ENCODE peak calls at places on chromosomes 13 and 19, in six cellular contexts. B, F, S, Q, J and C are unnamed samples. For H3K9me3 and H3K4me1, the result is how much of the 10 kb centered on the place peaks cover.

GRCh38 chr19:3146677-3147100 is 10.9 kb downstream of the GNA15 start:
- DNase-seq in F (no peak), J (peak), B (peak), Q (no peak), S (peak), C (no peak)

GRCh38 chr19:5042556-5042955 is 73.6 kb downstream of the KDM4B start:
- DNase-seq in Q (no peak), F (no peak), B (peak), S (no peak), J (no peak), C (no peak)

GRCh38 chr13:48132961-48133360 is 38.1 kb upstream of the MED4 start:
- DNase-seq in Q (no peak), B (no peak), F (no peak), J (no peak), S (no peak), C (no peak)

GRCh38 chr13:61463027-61463426 is 47.4 kb upstream of the PCDH20 start:
- DNase-seq in J (no peak), S (no peak), F (no peak), Q (no peak), B (no peak), C (no peak)

GRCh38 chr19:16418597-16418962 is 53.2 kb downstream of the EPS15L1 start:
- DNase-seq in B (peak), J (no peak), Q (no peak), F (no peak), S (no peak), C (no peak)

GRCh38 chr13:39900106-39900750 is 244.8 kb downstream of the COG6 start:
- DNase-seq in B (no peak), J (no peak), F (no peak), S (no peak), Q (no peak), C (no peak)

GRCh38 chr13:112074139-112074710 is 7.3 kb downstream of the SOX1 start:
- DNase-seq in F (no peak), J (no peak), Q (no peak), B (peak), S (no peak), C (no peak)

GRCh38 chr19:55341191-55342043 is 1.7 kb downstream of the KMT5C start:
- DNase-seq in Q (peak), B (peak), J (peak), F (peak), S (no peak), C (peak)

GRCh38 chr19:958967-959685 is 25.0 kb upstream of the WDR18 start:
- DNase-seq in S (no peak), F (no peak), Q (peak), J (no peak), B (no peak), C (no peak)

GRCh38 chr19:50513746-50514345 is at the start of gene ASPDH:
- DNase-seq in Q (no peak), S (no peak), J (no peak), F (no peak), B (peak), C (no peak)

DNA sequence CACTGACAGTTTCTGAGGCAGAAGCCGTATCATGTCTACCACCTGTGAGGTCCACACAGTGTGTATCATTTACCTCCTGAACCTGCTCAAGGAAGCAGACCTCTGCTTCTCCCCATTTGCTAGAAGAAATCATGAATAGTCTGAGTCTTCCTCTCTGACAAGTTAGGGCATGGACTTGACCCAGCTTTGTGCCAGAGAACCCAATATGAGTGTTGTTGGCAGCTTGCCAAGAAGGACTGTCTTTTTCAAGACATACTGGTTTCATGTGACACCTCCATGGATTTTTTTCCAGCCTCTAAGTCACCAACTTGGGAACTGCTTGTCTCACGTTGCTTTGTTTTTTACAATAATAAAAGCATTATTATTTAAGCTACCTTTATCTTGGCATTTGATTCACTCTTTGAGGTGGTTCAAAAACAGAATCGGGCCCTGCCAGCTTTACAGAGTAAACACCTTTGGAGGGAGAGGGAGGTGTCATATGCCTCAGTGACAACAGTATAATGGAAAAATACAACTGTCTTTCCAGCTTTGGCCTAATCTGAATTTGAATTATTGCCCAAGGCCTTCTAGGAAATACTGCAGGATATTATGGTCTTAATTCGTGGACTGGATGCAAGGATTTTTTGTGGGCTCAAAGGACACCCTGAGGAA is 9.6 kb downstream of the ZNF211 start:
- DNase-seq in B (no peak), S (no peak), Q (no peak), F (no peak), J (no peak), C (no peak)
- H3K9me3 ChIP-seq in B (under half), S (under half), Q (half or more), F (half or more), J (under half), C (half or more)

GRCh38 chr13:98966019-98966418 is 11.8 kb downstream of the DOCK9 start:
- DNase-seq in S (no peak), B (no peak), J (no peak), Q (no peak), F (no peak), C (no peak)
- H3K4me1 ChIP-seq in S (under half), B (under half), J (under half), Q (under half), F (under half), C (under half)

GRCh38 chr19:8629184-8629583 is 1.2 kb upstream of the NFILZ start:
- DNase-seq in J (no peak), F (no peak), Q (no peak), S (no peak), B (no peak), C (no peak)
- H3K4me3 ChIP-seq in J (no peak), F (no peak), Q (no peak), S (no peak), B (no peak), C (no peak)

DNA sequence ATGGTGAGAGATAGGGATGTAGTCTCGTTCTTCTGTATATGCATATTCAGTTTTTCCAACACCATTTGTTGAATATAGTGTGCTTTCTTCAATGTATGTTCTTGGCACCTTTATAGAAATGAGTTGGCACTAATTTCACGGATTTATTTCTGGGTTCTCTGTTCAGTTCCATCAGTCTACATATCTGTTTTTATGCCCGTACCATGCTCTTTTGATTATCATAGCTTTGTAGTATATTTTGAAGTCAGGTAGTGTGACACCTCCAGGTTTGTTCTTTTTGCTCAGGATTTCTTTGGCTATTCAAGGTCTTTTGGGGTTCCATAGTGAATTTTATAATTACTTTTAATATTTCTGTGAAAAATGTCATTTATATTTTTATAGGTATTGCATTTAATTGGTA is 14.5 kb upstream of the ZNF793 start:
- DNase-seq in Q (no peak), S (no peak), F (no peak), J (no peak), B (no peak), C (no peak)
- H3K9me3 ChIP-seq in Q (half or more), S (under half), F (half or more), J (under half), B (under half), C (under half)

GRCh38 chr13:55948175-55948574 is 1192.5 kb upstream of the PRR20A start:
- DNase-seq in Q (no peak), J (no peak), F (no peak), B (no peak), S (no peak), C (no peak)
- H3K4me1 ChIP-seq in Q (under half), J (under half), F (under half), B (under half), S (under half), C (under half)

GRCh38 chr13:65292488-65292901 is 1937.6 kb downstream of the PCDH9 start:
- DNase-seq in Q (peak), B (peak), S (no peak), J (no peak), F (no peak), C (no peak)
- H3K4me3 ChIP-seq in Q (no peak), B (no peak), S (no peak), J (no peak), F (no peak), C (no peak)

GRCh38 chr19:57583521-57584416 is at the start of gene ZIK1:
- DNase-seq in Q (peak), B (peak), F (peak), J (peak), S (peak), C (peak)

GRCh38 chr19:57583104-57583520 is 833 bp upstream of the ZIK1 start:
- DNase-seq in J (no peak), S (no peak), B (no peak), F (no peak), Q (no peak), C (no peak)

DNA sequence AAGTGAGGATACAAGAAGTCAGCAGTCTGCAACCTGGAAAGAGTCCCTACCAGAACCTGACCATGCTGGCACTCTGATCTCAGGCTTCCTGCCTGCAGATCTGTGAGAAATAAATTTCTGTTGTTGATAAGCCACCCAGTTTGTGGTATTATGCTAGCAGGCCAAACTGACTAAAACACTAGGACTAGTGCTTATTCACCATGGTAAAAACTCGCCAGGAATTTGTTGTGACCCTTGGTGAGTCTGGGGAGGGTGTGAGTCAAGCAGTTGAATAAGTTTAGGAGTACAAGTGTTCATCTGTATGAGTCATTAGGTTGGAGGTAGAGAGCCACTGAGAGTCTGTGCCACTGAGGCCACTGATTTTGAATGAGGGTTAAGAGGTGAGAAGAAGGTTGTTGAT is 3.6 kb downstream of the ZIK1 start:
- DNase-seq in Q (no peak), S (no peak), B (no peak), F (no peak), J (no peak), C (no peak)
- H3K9me3 ChIP-seq in Q (half or more), S (under half), B (under half), F (half or more), J (half or more), C (under half)

GRCh38 chr19:39681416-39681815 is 22.9 kb upstream of the LGALS14 start:
- DNase-seq in Q (no peak), B (no peak), F (no peak), S (no peak), J (no peak), C (no peak)
- H3K4me1 ChIP-seq in Q (under half), B (under half), F (under half), S (under half), J (under half), C (under half)

GRCh38 chr19:17947815-17948473 is 15.1 kb downstream of the CCDC124 start:
- DNase-seq in J (peak), B (peak), F (peak), Q (peak), S (peak), C (peak)

GRCh38 chr19:17946965-17947784 is 14.4 kb downstream of the CCDC124 start:
- DNase-seq in B (no peak), S (no peak), Q (no peak), J (peak), F (no peak), C (no peak)

GRCh38 chr19:17949956-17950309 is 17.0 kb upstream of the KCNN1 start:
- DNase-seq in S (no peak), B (no peak), Q (peak), J (no peak), F (no peak), C (no peak)

GRCh38 chr19:17948967-17949930 is 16.4 kb downstream of the CCDC124 start:
- DNase-seq in F (no peak), J (no peak), S (no peak), B (peak), Q (peak), C (no peak)

GRCh38 chr19:17948474-17948966 is 15.7 kb downstream of the CCDC124 start:
- DNase-seq in B (no peak), S (no peak), J (no peak), F (no peak), Q (peak), C (no peak)
- H3K4me3 ChIP-seq in B (peak), S (peak), J (peak), F (peak), Q (peak), C (peak)